ENCODE peak calls at places on chromosome 10, in eight cellular contexts. O is adrenal gland, Z is prostate gland, M is epithelial cell of prostate, R is lung, V is pancreas, K is PC-3, T is SJSA1. D is an unnamed sample.

GRCh38 chr10:29811751-29812427 is 177.1 kb upstream of the SVIL start:
- DNase-seq in R (no peak), Z (peak; percentile 74), V (peak; percentile 36), K (peak; percentile 79), T (peak; percentile 40), M (peak; percentile 98), O (peak; percentile 76), D (no peak)

GRCh38 chr10:70324341-70324861 is 40.6 kb upstream of the NPFFR1 start:
- DNase-seq in Z (no peak), K (no peak), O (no peak), T (no peak), M (no peak), R (no peak), V (no peak), D (no peak)

GRCh38 chr10:29078919-29079318 is 210.0 kb upstream of the LYZL1 start:
- DNase-seq in K (no peak), Z (no peak), T (no peak), M (no peak), O (no peak), V (no peak), R (no peak), D (no peak)

GRCh38 chr10:31757831-31758230 is 170.8 kb downstream of the ARHGAP12 start:
- DNase-seq in Z (no peak), V (no peak), T (no peak), R (no peak), O (no peak), K (no peak), M (no peak), D (no peak)

GRCh38 chr10:43114743-43115611 is 23.3 kb upstream of the CSGALNACT2 start:
- DNase-seq in R (no peak), V (no peak), M (no peak), T (no peak), O (no peak), K (no peak), Z (no peak), D (no peak)

GRCh38 chr10:129912161-129912917 is 51.7 kb downstream of the EBF3 start:
- DNase-seq in Z (no peak), K (no peak), V (no peak), T (no peak), R (no peak), M (no peak), O (no peak), D (no peak)

GRCh38 chr10:112934193-112934592 is 15.9 kb upstream of the TCF7L2 start:
- DNase-seq in K (peak; percentile 45), T (no peak), R (no peak), M (no peak), O (no peak), V (no peak), Z (no peak), D (no peak)

GRCh38 chr10:74912182-74912581 is 85.8 kb downstream of the KAT6B start:
- DNase-seq in O (no peak), Z (no peak), M (no peak), R (no peak), K (no peak), V (no peak), T (no peak), D (no peak)

GRCh38 chr10:15325243-15326002 is 45.7 kb downstream of the FAM171A1 start:
- DNase-seq in Z (no peak), T (peak; percentile 80), K (peak; percentile 78), V (no peak), R (no peak), O (peak; percentile 17), M (peak; percentile 20), D (no peak)

GRCh38 chr10:100248820-100249219 is 18.6 kb downstream of the CWF19L1 start:
- DNase-seq in O (no peak), Z (no peak), K (no peak), V (no peak), T (no peak), R (no peak), M (no peak), D (no peak)
- H3K27ac ChIP-seq in O (no peak overlapping the region), Z (no peak overlapping the region), K (no peak overlapping the region), V (no peak overlapping the region), T (no peak overlapping the region), R (no peak overlapping the region), M (no peak overlapping the region), D (no peak overlapping the region)

DNA sequence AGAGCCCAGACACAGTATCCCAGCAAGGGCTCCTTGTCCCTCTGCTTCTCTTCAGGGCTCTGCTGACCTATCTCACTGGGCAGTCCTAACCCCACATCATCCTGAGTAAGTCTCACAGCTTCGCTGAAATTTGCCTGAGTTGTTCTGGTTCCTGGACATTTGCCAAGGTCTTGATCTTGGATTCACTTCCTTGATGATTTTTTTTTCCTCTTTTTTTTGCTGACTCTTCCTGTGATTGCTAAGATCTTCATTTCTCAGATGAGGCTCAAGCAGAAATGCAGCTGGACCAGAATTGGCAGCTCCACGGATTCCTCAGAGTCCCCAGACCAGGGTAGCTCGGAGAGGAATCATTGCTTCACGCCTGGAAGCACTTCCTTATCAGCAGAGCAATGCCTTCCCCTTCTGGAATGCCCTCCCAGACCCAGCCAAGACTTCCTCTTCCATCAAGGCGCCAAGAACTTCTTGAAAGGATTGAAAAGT is 8.6 kb upstream of the AFAP1L2 start:
- DNase-seq in R (no peak), T (no peak), Z (no peak), K (peak; percentile 62), V (peak; percentile 27), O (peak; percentile 57), M (no peak), D (no peak)
- H3K27ac ChIP-seq in R (no peak overlapping the region), T (no peak overlapping the region), Z (peak overlapping the region; percentile 38), K (peak overlapping the region; percentile 60), V (peak overlapping the region; percentile 46), O (no peak overlapping the region), M (peak overlapping the region; percentile 77), D (no peak overlapping the region)

GRCh38 chr10:71974489-71975011 is 10.4 kb downstream of the CHST3 start:
- DNase-seq in R (no peak), M (peak; percentile 46), O (peak; percentile 60), T (peak; percentile 23), Z (no peak), K (peak; percentile 73), V (no peak), D (no peak)
- H3K27ac ChIP-seq in R (peak overlapping the region; percentile 67), M (peak overlapping the region; percentile 89), O (peak overlapping the region; percentile 58), T (no peak overlapping the region), Z (no peak overlapping the region), K (peak overlapping the region; percentile 89), V (no peak overlapping the region), D (peak overlapping the region; percentile 97)

GRCh38 chr10:132467464-132468149 is 70.0 kb upstream of the INPP5A start:
- DNase-seq in V (no peak), K (no peak), R (no peak), Z (no peak), T (no peak), M (no peak), O (no peak), D (no peak)

GRCh38 chr10:132466520-132467463 is 69.8 kb downstream of the PWWP2B start:
- DNase-seq in T (no peak), V (no peak), R (no peak), M (no peak), K (no peak), O (no peak), Z (no peak), D (no peak)

GRCh38 chr10:132469197-132469942 is 68.2 kb upstream of the INPP5A start:
- DNase-seq in M (no peak), T (no peak), R (no peak), Z (no peak), O (no peak), V (no peak), K (no peak), D (no peak)

GRCh38 chr10:132468651-132469050 is 68.9 kb upstream of the INPP5A start:
- DNase-seq in T (no peak), Z (no peak), M (no peak), K (no peak), V (no peak), R (no peak), O (no peak), D (no peak)

GRCh38 chr10:132468201-132468600 is 69.4 kb upstream of the INPP5A start:
- DNase-seq in V (no peak), K (no peak), R (no peak), Z (no peak), M (no peak), O (no peak), T (no peak), D (no peak)
- H3K27ac ChIP-seq in V (no peak overlapping the region), K (no peak overlapping the region), R (no peak overlapping the region), Z (no peak overlapping the region), M (no peak overlapping the region), O (no peak overlapping the region), T (no peak overlapping the region), D (no peak overlapping the region)

D was measured in substantia nigra.